ENCODE peak calls at places on chromosomes 1 and 21, in nine cellular contexts. F is naive thymus-derived CD4-positive, alpha-beta T cell; V is tibial artery; U is left lung; K is keratinocyte; E is neural progenitor cell; C is BE2C; N is hepatocyte; Y is RWPE2. X is an unnamed sample. For H3K4me1, the result is how much of the 10 kb centered on the place peaks cover.

GRCh38 chr1:115829023-115829674 is 11.8 kb downstream of the NHLH2 start:
- DNase-seq in V (no peak), F (no peak), E (no peak), N (peak), U (no peak), Y (peak), K (peak), C (peak), X (peak)

GRCh38 chr1:25198731-25199231 is 33.5 kb downstream of the SYF2 start:
- DNase-seq in V (peak), F (no peak), N (no peak), E (peak), K (no peak), U (no peak), Y (no peak), C (peak), X (no peak)

GRCh38 chr1:152313970-152314369 is 11.1 kb downstream of the FLG start:
- DNase-seq in C (no peak), K (no peak), F (no peak), U (no peak), Y (no peak), E (no peak), V (no peak), N (no peak), X (no peak)

GRCh38 chr1:36523230-36523495 is 40.5 kb upstream of the CSF3R start:
- DNase-seq in K (no peak), F (no peak), Y (no peak), V (no peak), C (no peak), N (no peak), U (no peak), E (no peak), X (no peak)

GRCh38 chr1:47334765-47335435 is 1.3 kb downstream of the CMPK1 start:
- DNase-seq in E (no peak), K (no peak), Y (no peak), F (no peak), C (no peak), N (no peak), U (no peak), V (no peak), X (no peak)

GRCh38 chr1:156499194-156499702 is 1.3 kb downstream of the MEF2D start:
- DNase-seq in E (peak), U (no peak), K (no peak), F (no peak), V (peak), N (peak), Y (no peak), C (no peak), X (no peak)

GRCh38 chr1:9086060-9086459 is 16.6 kb upstream of the SLC2A5 start:
- DNase-seq in V (no peak), K (no peak), Y (no peak), U (no peak), N (no peak), E (no peak), C (no peak), F (no peak), X (no peak)

GRCh38 chr1:99992760-99993467 is 23.1 kb downstream of the SLC35A3 start:
- DNase-seq in C (no peak), F (no peak), N (no peak), E (no peak), U (no peak), K (no peak), V (no peak), Y (no peak), X (no peak)

GRCh38 chr21:34962136-34962535 is 87.0 kb downstream of the RUNX1 start:
- DNase-seq in V (no peak), E (no peak), U (no peak), Y (no peak), C (no peak), F (no peak), K (no peak), N (no peak), X (no peak)

GRCh38 chr1:3717715-3718601 is 34.3 kb upstream of the CCDC27 start:
- DNase-seq in Y (no peak), N (peak), V (no peak), K (no peak), U (no peak), C (no peak), E (peak), F (no peak), X (no peak)

GRCh38 chr21:35367558-35367957 is 318.5 kb upstream of the RUNX1 start:
- DNase-seq in K (no peak), Y (no peak), V (no peak), F (no peak), E (no peak), C (no peak), U (no peak), N (no peak), X (no peak)

GRCh38 chr21:31397939-31398338 is 53.9 kb upstream of the TIAM1 start:
- DNase-seq in U (no peak), E (peak), F (peak), C (no peak), Y (no peak), K (no peak), N (no peak), V (peak), X (no peak)

GRCh38 chr1:192575499-192576189 is at the start of gene RGS1:
- DNase-seq in U (peak), C (no peak), K (no peak), Y (no peak), N (no peak), F (peak), E (no peak), V (peak), X (no peak)

GRCh38 chr1:26357121-26357602 is 3.2 kb upstream of the CRYBG2 start:
- DNase-seq in E (no peak), Y (peak), K (peak), V (no peak), C (no peak), F (no peak), U (no peak), N (peak), X (no peak)

GRCh38 chr1:228161381-228161780 is 4.2 kb upstream of the IBA57 start:
- DNase-seq in Y (no peak), E (peak), K (no peak), N (no peak), V (no peak), F (no peak), U (no peak), C (no peak), X (no peak)

GRCh38 chr1:201020040-201020591 is 3.4 kb downstream of the KIF21B start:
- DNase-seq in N (no peak), C (no peak), V (no peak), Y (no peak), E (peak), F (no peak), U (no peak), K (no peak), X (no peak)

GRCh38 chr1:28136636-28137613 is 39.6 kb downstream of the PTAFR start:
- DNase-seq in V (no peak), E (no peak), U (no peak), Y (no peak), F (no peak), K (peak), N (no peak), C (no peak), X (no peak)

GRCh38 chr21:33212159-33212851 is 17.4 kb upstream of the IFNAR2 start:
- DNase-seq in C (no peak), Y (no peak), N (peak), K (peak), F (no peak), E (no peak), V (no peak), U (no peak), X (no peak)

DNA sequence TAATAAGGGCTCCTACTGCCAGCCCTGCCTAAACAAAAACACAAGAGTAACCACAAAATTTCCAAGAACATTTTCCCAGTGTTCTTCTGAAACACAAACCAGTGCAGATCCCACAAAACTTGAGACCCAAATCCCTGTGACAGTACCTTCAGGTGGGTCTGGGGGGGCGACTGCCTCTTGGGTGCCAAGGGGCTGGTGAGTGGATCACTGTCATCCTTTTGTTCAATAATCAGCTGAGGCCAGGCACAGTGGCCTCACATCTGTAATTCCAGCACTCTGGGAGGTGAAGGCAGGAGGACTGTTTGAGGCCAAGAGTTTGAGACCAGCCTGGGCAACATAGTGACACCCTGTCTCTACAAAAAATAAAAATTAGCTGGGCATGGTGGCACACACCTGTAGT is 87.6 kb downstream of the GLIS1 start:
- DNase-seq in K (no peak), F (no peak), U (no peak), Y (peak), E (no peak), C (no peak), N (no peak), V (peak), X (no peak)
- H3K4me1 ChIP-seq in K (under half), F (under half), U (under half), Y (under half), E (under half), C (under half), N (under half), V (under half), X (under half)

DNA sequence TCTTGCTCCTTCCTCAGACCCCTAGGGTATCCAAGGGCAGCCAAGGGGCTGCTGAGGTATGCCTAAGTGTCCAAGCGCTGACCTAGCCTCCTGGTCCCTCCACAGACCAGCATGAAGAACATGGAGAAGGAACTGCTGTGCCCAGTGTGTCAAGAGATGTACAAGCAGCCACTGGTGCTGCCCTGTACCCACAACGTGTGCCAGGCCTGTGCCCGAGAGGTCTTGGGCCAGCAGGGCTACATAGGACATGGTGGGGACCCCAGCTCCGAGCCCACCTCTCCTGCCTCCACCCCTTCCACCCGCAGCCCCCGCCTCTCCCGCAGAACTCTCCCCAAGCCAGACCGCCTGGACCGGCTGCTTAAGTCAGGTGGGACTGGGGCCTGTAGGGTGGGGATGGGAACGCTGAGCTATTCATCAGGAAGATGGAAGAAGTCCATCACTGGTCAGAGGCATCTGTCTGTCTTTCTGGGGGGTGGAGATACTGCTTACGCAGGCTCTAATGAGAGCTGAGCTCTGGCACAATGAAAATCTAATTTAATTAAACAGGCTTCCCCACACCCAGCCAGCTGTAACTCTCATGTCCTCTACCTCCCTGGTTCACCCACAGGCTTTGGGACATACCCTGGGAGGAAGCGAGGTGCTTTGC is 1.8 kb downstream of the TRIM46 start:
- DNase-seq in F (no peak), K (no peak), C (peak), Y (no peak), E (no peak), V (peak), N (no peak), U (peak), X (no peak)
- H3K4me3 ChIP-seq in F (no peak), K (no peak), C (peak), Y (no peak), E (peak), V (no peak), N (no peak), U (no peak), X (no peak)

DNA sequence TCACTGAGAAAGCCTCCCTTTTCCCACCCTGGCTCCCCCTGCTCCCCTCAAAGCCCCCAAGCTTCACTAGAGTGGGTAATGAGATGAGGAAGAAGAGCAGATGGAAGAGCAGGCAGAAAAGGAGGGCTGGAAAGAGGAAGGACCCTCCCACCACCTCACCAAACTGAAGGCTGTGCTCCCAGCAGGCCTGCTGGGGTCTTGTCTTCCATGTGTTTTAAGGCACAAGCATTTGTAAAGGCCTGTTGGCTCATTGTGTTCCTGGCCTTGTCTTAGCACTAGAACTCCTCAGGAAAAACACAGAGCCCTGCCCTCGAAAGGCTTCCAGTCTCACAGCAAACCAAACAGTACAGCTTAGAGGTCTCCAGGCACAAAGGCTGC is 51.5 kb downstream of the TOMM20 start:
- DNase-seq in C (no peak), Y (no peak), U (no peak), F (no peak), K (no peak), N (no peak), E (no peak), V (no peak), X (no peak)
- H3K4me1 ChIP-seq in C (under half), Y (half or more), U (under half), F (under half), K (under half), N (under half), E (under half), V (under half), X (under half)

GRCh38 chr1:111474106-111474505 is 322 bp downstream of the C1orf162 start:
- DNase-seq in U (no peak), N (no peak), Y (no peak), F (no peak), E (no peak), K (no peak), C (no peak), V (no peak), X (no peak)
- H3K4me3 ChIP-seq in U (no peak), N (no peak), Y (no peak), F (peak), E (no peak), K (no peak), C (no peak), V (peak), X (no peak)

DNA sequence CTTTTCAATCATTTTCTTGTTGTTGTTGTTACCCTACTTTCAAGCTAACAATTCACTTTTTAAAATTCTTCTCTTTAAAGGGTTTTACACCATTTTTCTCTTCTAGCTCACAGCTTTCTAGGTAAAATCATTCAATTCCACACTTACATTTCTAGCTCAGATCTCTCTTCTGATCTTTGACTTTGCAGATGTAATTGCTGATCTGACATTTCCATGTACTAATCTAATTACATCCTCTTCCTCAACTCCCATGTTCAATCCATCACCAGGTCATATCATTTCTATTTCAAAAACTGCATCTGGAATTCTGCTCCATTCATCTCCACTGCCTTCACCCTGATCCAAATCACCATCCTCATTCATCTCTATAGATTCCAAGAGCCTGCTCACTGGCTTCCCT is 3.0 kb downstream of the BCL10 start:
- DNase-seq in Y (no peak), V (no peak), N (no peak), K (no peak), C (no peak), E (no peak), U (no peak), F (no peak), X (no peak)
- H3K4me1 ChIP-seq in Y (under half), V (under half), N (under half), K (under half), C (under half), E (under half), U (under half), F (under half), X (under half)

X was measured in uterus.